ENCODE peak calls at places on chromosomes 2 and 18, in nine cellular contexts. One of them, this sample, is unnamed.

GRCh38 chr2:199465390-199465789 is 7.7 kb upstream of the SATB2 start:
- DNase-seq in BJ: no peak
- DNase-seq in fibroblast of the conjunctiva: no peak
- DNase-seq in left colon: no peak
- DNase-seq in stimulated activated CD4-positive, alpha-beta T cell treated with anti-CD3 and anti-CD28 coated beads, Interleukin-12 subunit alpha, Interleukin-12 subunit beta, amount 100 ng/mL, for 4 hours: no peak
- DNase-seq in NCI-H1105: no peak
- DNase-seq in activated CD8-positive, alpha-beta T cell treated with anti-CD3 and anti-CD28 coated beads for 36 hours: no peak
- DNase-seq in lower lobe of right lung: no peak
- DNase-seq in T-cell: no peak
- DNase-seq in this sample: no peak

GRCh38 chr2:20015482-20016083 is 3.1 kb upstream of the MATN3 start:
- DNase-seq in BJ: no peak
- DNase-seq in fibroblast of the conjunctiva: peak
- DNase-seq in left colon: no peak
- DNase-seq in stimulated activated CD4-positive, alpha-beta T cell treated with anti-CD3 and anti-CD28 coated beads, Interleukin-12 subunit alpha, Interleukin-12 subunit beta, amount 100 ng/mL, for 4 hours: no peak
- DNase-seq in NCI-H1105: peak
- DNase-seq in activated CD8-positive, alpha-beta T cell treated with anti-CD3 and anti-CD28 coated beads for 36 hours: no peak
- DNase-seq in lower lobe of right lung: no peak
- DNase-seq in T-cell: no peak
- DNase-seq in this sample: peak

GRCh38 chr2:126707941-126708340 is 52.0 kb downstream of the GYPC start:
- DNase-seq in BJ: no peak
- DNase-seq in fibroblast of the conjunctiva: no peak
- DNase-seq in left colon: no peak
- DNase-seq in stimulated activated CD4-positive, alpha-beta T cell treated with anti-CD3 and anti-CD28 coated beads, Interleukin-12 subunit alpha, Interleukin-12 subunit beta, amount 100 ng/mL, for 4 hours: no peak
- DNase-seq in NCI-H1105: no peak
- DNase-seq in activated CD8-positive, alpha-beta T cell treated with anti-CD3 and anti-CD28 coated beads for 36 hours: no peak
- DNase-seq in lower lobe of right lung: no peak
- DNase-seq in T-cell: no peak
- DNase-seq in this sample: no peak

GRCh38 chr18:61635901-61636528 is 256.8 kb downstream of the RNF152 start:
- DNase-seq in BJ: peak
- DNase-seq in fibroblast of the conjunctiva: peak
- DNase-seq in left colon: peak
- DNase-seq in stimulated activated CD4-positive, alpha-beta T cell treated with anti-CD3 and anti-CD28 coated beads, Interleukin-12 subunit alpha, Interleukin-12 subunit beta, amount 100 ng/mL, for 4 hours: peak
- DNase-seq in NCI-H1105: peak
- DNase-seq in activated CD8-positive, alpha-beta T cell treated with anti-CD3 and anti-CD28 coated beads for 36 hours: peak
- DNase-seq in lower lobe of right lung: peak
- DNase-seq in T-cell: no peak
- DNase-seq in this sample: peak

GRCh38 chr18:48263913-48264506 is 145.2 kb downstream of the ZBTB7C start:
- DNase-seq in BJ: no peak
- DNase-seq in fibroblast of the conjunctiva: no peak
- DNase-seq in left colon: no peak
- DNase-seq in stimulated activated CD4-positive, alpha-beta T cell treated with anti-CD3 and anti-CD28 coated beads, Interleukin-12 subunit alpha, Interleukin-12 subunit beta, amount 100 ng/mL, for 4 hours: no peak
- DNase-seq in NCI-H1105: no peak
- DNase-seq in activated CD8-positive, alpha-beta T cell treated with anti-CD3 and anti-CD28 coated beads for 36 hours: no peak
- DNase-seq in lower lobe of right lung: no peak
- DNase-seq in T-cell: no peak
- DNase-seq in this sample: no peak

GRCh38 chr2:128315829-128316776 is 2.6 kb downstream of the HS6ST1 start:
- DNase-seq in BJ: no peak
- DNase-seq in fibroblast of the conjunctiva: no peak
- DNase-seq in left colon: peak
- DNase-seq in stimulated activated CD4-positive, alpha-beta T cell treated with anti-CD3 and anti-CD28 coated beads, Interleukin-12 subunit alpha, Interleukin-12 subunit beta, amount 100 ng/mL, for 4 hours: no peak
- DNase-seq in NCI-H1105: no peak
- DNase-seq in activated CD8-positive, alpha-beta T cell treated with anti-CD3 and anti-CD28 coated beads for 36 hours: peak
- DNase-seq in lower lobe of right lung: peak
- DNase-seq in T-cell: peak
- DNase-seq in this sample: no peak

GRCh38 chr18:32278148-32278799 is 88.4 kb downstream of the MEP1B start:
- DNase-seq in BJ: no peak
- DNase-seq in fibroblast of the conjunctiva: no peak
- DNase-seq in left colon: peak
- DNase-seq in stimulated activated CD4-positive, alpha-beta T cell treated with anti-CD3 and anti-CD28 coated beads, Interleukin-12 subunit alpha, Interleukin-12 subunit beta, amount 100 ng/mL, for 4 hours: no peak
- DNase-seq in NCI-H1105: no peak
- DNase-seq in activated CD8-positive, alpha-beta T cell treated with anti-CD3 and anti-CD28 coated beads for 36 hours: no peak
- DNase-seq in lower lobe of right lung: no peak
- DNase-seq in T-cell: no peak
- DNase-seq in this sample: no peak

GRCh38 chr2:168738057-168738456 is 64.4 kb upstream of the NOSTRIN start:
- DNase-seq in BJ: no peak
- DNase-seq in fibroblast of the conjunctiva: peak
- DNase-seq in left colon: no peak
- DNase-seq in stimulated activated CD4-positive, alpha-beta T cell treated with anti-CD3 and anti-CD28 coated beads, Interleukin-12 subunit alpha, Interleukin-12 subunit beta, amount 100 ng/mL, for 4 hours: no peak
- DNase-seq in NCI-H1105: no peak
- DNase-seq in activated CD8-positive, alpha-beta T cell treated with anti-CD3 and anti-CD28 coated beads for 36 hours: no peak
- DNase-seq in lower lobe of right lung: no peak
- DNase-seq in T-cell: no peak
- DNase-seq in this sample: no peak

GRCh38 chr2:28750316-28751101 is 1.1 kb upstream of the PPP1CB start:
- DNase-seq in BJ: no peak
- DNase-seq in fibroblast of the conjunctiva: peak
- DNase-seq in left colon: no peak
- DNase-seq in stimulated activated CD4-positive, alpha-beta T cell treated with anti-CD3 and anti-CD28 coated beads, Interleukin-12 subunit alpha, Interleukin-12 subunit beta, amount 100 ng/mL, for 4 hours: peak
- DNase-seq in NCI-H1105: no peak
- DNase-seq in activated CD8-positive, alpha-beta T cell treated with anti-CD3 and anti-CD28 coated beads for 36 hours: peak
- DNase-seq in lower lobe of right lung: no peak
- DNase-seq in T-cell: no peak
- DNase-seq in this sample: no peak

GRCh38 chr2:27428978-27429541 is 629 bp downstream of the NRBP1 start:
- DNase-seq in BJ: no peak
- DNase-seq in fibroblast of the conjunctiva: peak
- DNase-seq in left colon: peak
- DNase-seq in stimulated activated CD4-positive, alpha-beta T cell treated with anti-CD3 and anti-CD28 coated beads, Interleukin-12 subunit alpha, Interleukin-12 subunit beta, amount 100 ng/mL, for 4 hours: peak
- DNase-seq in NCI-H1105: peak
- DNase-seq in activated CD8-positive, alpha-beta T cell treated with anti-CD3 and anti-CD28 coated beads for 36 hours: peak
- DNase-seq in lower lobe of right lung: peak
- DNase-seq in T-cell: peak
- DNase-seq in this sample: no peak

GRCh38 chr2:171325886-171326585 is 107.8 kb downstream of the METTL8 start:
- DNase-seq in BJ: no peak
- DNase-seq in fibroblast of the conjunctiva: no peak
- DNase-seq in left colon: no peak
- DNase-seq in stimulated activated CD4-positive, alpha-beta T cell treated with anti-CD3 and anti-CD28 coated beads, Interleukin-12 subunit alpha, Interleukin-12 subunit beta, amount 100 ng/mL, for 4 hours: no peak
- DNase-seq in NCI-H1105: no peak
- DNase-seq in activated CD8-positive, alpha-beta T cell treated with anti-CD3 and anti-CD28 coated beads for 36 hours: no peak
- DNase-seq in lower lobe of right lung: no peak
- DNase-seq in T-cell: no peak
- DNase-seq in this sample: no peak

GRCh38 chr2:69774984-69775982 is 33.3 kb downstream of the ANXA4 start:
- DNase-seq in BJ: no peak
- DNase-seq in fibroblast of the conjunctiva: no peak
- DNase-seq in left colon: no peak
- DNase-seq in stimulated activated CD4-positive, alpha-beta T cell treated with anti-CD3 and anti-CD28 coated beads, Interleukin-12 subunit alpha, Interleukin-12 subunit beta, amount 100 ng/mL, for 4 hours: no peak
- DNase-seq in NCI-H1105: no peak
- DNase-seq in activated CD8-positive, alpha-beta T cell treated with anti-CD3 and anti-CD28 coated beads for 36 hours: peak
- DNase-seq in lower lobe of right lung: no peak
- DNase-seq in T-cell: peak
- DNase-seq in this sample: no peak

GRCh38 chr2:10931710-10932255 is 20.0 kb downstream of the KCNF1 start:
- DNase-seq in BJ: no peak
- DNase-seq in fibroblast of the conjunctiva: peak
- DNase-seq in left colon: no peak
- DNase-seq in stimulated activated CD4-positive, alpha-beta T cell treated with anti-CD3 and anti-CD28 coated beads, Interleukin-12 subunit alpha, Interleukin-12 subunit beta, amount 100 ng/mL, for 4 hours: no peak
- DNase-seq in NCI-H1105: no peak
- DNase-seq in activated CD8-positive, alpha-beta T cell treated with anti-CD3 and anti-CD28 coated beads for 36 hours: no peak
- DNase-seq in lower lobe of right lung: no peak
- DNase-seq in T-cell: no peak
- DNase-seq in this sample: no peak

GRCh38 chr18:49521251-49521650 is 34.2 kb upstream of the C18orf32 start:
- DNase-seq in BJ: no peak
- DNase-seq in fibroblast of the conjunctiva: no peak
- DNase-seq in left colon: no peak
- DNase-seq in stimulated activated CD4-positive, alpha-beta T cell treated with anti-CD3 and anti-CD28 coated beads, Interleukin-12 subunit alpha, Interleukin-12 subunit beta, amount 100 ng/mL, for 4 hours: no peak
- DNase-seq in NCI-H1105: peak
- DNase-seq in activated CD8-positive, alpha-beta T cell treated with anti-CD3 and anti-CD28 coated beads for 36 hours: no peak
- DNase-seq in lower lobe of right lung: no peak
- DNase-seq in T-cell: no peak
- DNase-seq in this sample: peak

GRCh38 chr2:55840460-55840859 is 83.1 kb downstream of the EFEMP1 start:
- DNase-seq in BJ: no peak
- DNase-seq in fibroblast of the conjunctiva: no peak
- DNase-seq in left colon: no peak
- DNase-seq in stimulated activated CD4-positive, alpha-beta T cell treated with anti-CD3 and anti-CD28 coated beads, Interleukin-12 subunit alpha, Interleukin-12 subunit beta, amount 100 ng/mL, for 4 hours: no peak
- DNase-seq in NCI-H1105: no peak
- DNase-seq in activated CD8-positive, alpha-beta T cell treated with anti-CD3 and anti-CD28 coated beads for 36 hours: no peak
- DNase-seq in lower lobe of right lung: no peak
- DNase-seq in T-cell: no peak
- DNase-seq in this sample: no peak

GRCh38 chr2:96831679-96832078 is 12.1 kb downstream of the ANKRD23 start:
- DNase-seq in BJ: no peak
- DNase-seq in fibroblast of the conjunctiva: no peak
- DNase-seq in left colon: no peak
- DNase-seq in stimulated activated CD4-positive, alpha-beta T cell treated with anti-CD3 and anti-CD28 coated beads, Interleukin-12 subunit alpha, Interleukin-12 subunit beta, amount 100 ng/mL, for 4 hours: no peak
- DNase-seq in NCI-H1105: no peak
- DNase-seq in activated CD8-positive, alpha-beta T cell treated with anti-CD3 and anti-CD28 coated beads for 36 hours: no peak
- DNase-seq in lower lobe of right lung: no peak
- DNase-seq in T-cell: no peak
- DNase-seq in this sample: no peak

GRCh38 chr18:30057398-30057797 is 985.1 kb downstream of the DSC3 start:
- DNase-seq in BJ: no peak
- DNase-seq in fibroblast of the conjunctiva: no peak
- DNase-seq in left colon: no peak
- DNase-seq in stimulated activated CD4-positive, alpha-beta T cell treated with anti-CD3 and anti-CD28 coated beads, Interleukin-12 subunit alpha, Interleukin-12 subunit beta, amount 100 ng/mL, for 4 hours: no peak
- DNase-seq in NCI-H1105: no peak
- DNase-seq in activated CD8-positive, alpha-beta T cell treated with anti-CD3 and anti-CD28 coated beads for 36 hours: no peak
- DNase-seq in lower lobe of right lung: no peak
- DNase-seq in T-cell: no peak
- DNase-seq in this sample: no peak

GRCh38 chr2:26786207-26787023 is 559 bp downstream of the CENPA start:
- DNase-seq in BJ: no peak
- DNase-seq in fibroblast of the conjunctiva: no peak
- DNase-seq in left colon: peak
- DNase-seq in stimulated activated CD4-positive, alpha-beta T cell treated with anti-CD3 and anti-CD28 coated beads, Interleukin-12 subunit alpha, Interleukin-12 subunit beta, amount 100 ng/mL, for 4 hours: no peak
- DNase-seq in NCI-H1105: no peak
- DNase-seq in activated CD8-positive, alpha-beta T cell treated with anti-CD3 and anti-CD28 coated beads for 36 hours: peak
- DNase-seq in lower lobe of right lung: peak
- DNase-seq in T-cell: no peak
- DNase-seq in this sample: no peak

GRCh38 chr18:23269931-23270330 is 134.6 kb downstream of the CABLES1 start:
- DNase-seq in BJ: no peak
- DNase-seq in fibroblast of the conjunctiva: no peak
- DNase-seq in left colon: no peak
- DNase-seq in stimulated activated CD4-positive, alpha-beta T cell treated with anti-CD3 and anti-CD28 coated beads, Interleukin-12 subunit alpha, Interleukin-12 subunit beta, amount 100 ng/mL, for 4 hours: no peak
- DNase-seq in NCI-H1105: no peak
- DNase-seq in activated CD8-positive, alpha-beta T cell treated with anti-CD3 and anti-CD28 coated beads for 36 hours: no peak
- DNase-seq in lower lobe of right lung: no peak
- DNase-seq in T-cell: no peak
- DNase-seq in this sample: no peak

GRCh38 chr2:40168032-40168431 is 283.9 kb downstream of the SLC8A1 start:
- DNase-seq in BJ: no peak
- DNase-seq in fibroblast of the conjunctiva: no peak
- DNase-seq in left colon: peak
- DNase-seq in stimulated activated CD4-positive, alpha-beta T cell treated with anti-CD3 and anti-CD28 coated beads, Interleukin-12 subunit alpha, Interleukin-12 subunit beta, amount 100 ng/mL, for 4 hours: no peak
- DNase-seq in NCI-H1105: no peak
- DNase-seq in activated CD8-positive, alpha-beta T cell treated with anti-CD3 and anti-CD28 coated beads for 36 hours: no peak
- DNase-seq in lower lobe of right lung: no peak
- DNase-seq in T-cell: no peak
- DNase-seq in this sample: no peak

GRCh38 chr2:41930807-41931566 is 116.8 kb upstream of the PKDCC start:
- DNase-seq in BJ: peak
- DNase-seq in fibroblast of the conjunctiva: peak
- DNase-seq in left colon: no peak
- DNase-seq in stimulated activated CD4-positive, alpha-beta T cell treated with anti-CD3 and anti-CD28 coated beads, Interleukin-12 subunit alpha, Interleukin-12 subunit beta, amount 100 ng/mL, for 4 hours: no peak
- DNase-seq in NCI-H1105: no peak
- DNase-seq in activated CD8-positive, alpha-beta T cell treated with anti-CD3 and anti-CD28 coated beads for 36 hours: no peak
- DNase-seq in lower lobe of right lung: no peak
- DNase-seq in T-cell: no peak
- DNase-seq in this sample: no peak

GRCh38 chr2:54103454-54104314 is 11.7 kb upstream of the ACYP2 start:
- DNase-seq in BJ: no peak
- DNase-seq in fibroblast of the conjunctiva: peak
- DNase-seq in left colon: peak
- DNase-seq in stimulated activated CD4-positive, alpha-beta T cell treated with anti-CD3 and anti-CD28 coated beads, Interleukin-12 subunit alpha, Interleukin-12 subunit beta, amount 100 ng/mL, for 4 hours: no peak
- DNase-seq in NCI-H1105: no peak
- DNase-seq in activated CD8-positive, alpha-beta T cell treated with anti-CD3 and anti-CD28 coated beads for 36 hours: peak
- DNase-seq in lower lobe of right lung: no peak
- DNase-seq in T-cell: no peak
- DNase-seq in this sample: no peak

GRCh38 chr18:61528961-61529360 is 195.7 kb downstream of the CDH20 start:
- DNase-seq in BJ: no peak
- DNase-seq in fibroblast of the conjunctiva: no peak
- DNase-seq in left colon: no peak
- DNase-seq in stimulated activated CD4-positive, alpha-beta T cell treated with anti-CD3 and anti-CD28 coated beads, Interleukin-12 subunit alpha, Interleukin-12 subunit beta, amount 100 ng/mL, for 4 hours: no peak
- DNase-seq in NCI-H1105: no peak
- DNase-seq in activated CD8-positive, alpha-beta T cell treated with anti-CD3 and anti-CD28 coated beads for 36 hours: no peak
- DNase-seq in lower lobe of right lung: no peak
- DNase-seq in T-cell: no peak
- DNase-seq in this sample: no peak

GRCh38 chr2:157261199-157261782 is 3.8 kb downstream of the GALNT5 start:
- DNase-seq in BJ: no peak
- DNase-seq in fibroblast of the conjunctiva: peak
- DNase-seq in left colon: peak
- DNase-seq in stimulated activated CD4-positive, alpha-beta T cell treated with anti-CD3 and anti-CD28 coated beads, Interleukin-12 subunit alpha, Interleukin-12 subunit beta, amount 100 ng/mL, for 4 hours: peak
- DNase-seq in NCI-H1105: no peak
- DNase-seq in activated CD8-positive, alpha-beta T cell treated with anti-CD3 and anti-CD28 coated beads for 36 hours: peak
- DNase-seq in lower lobe of right lung: no peak
- DNase-seq in T-cell: no peak
- DNase-seq in this sample: no peak

GRCh38 chr2:157468931-157469708 is 25.2 kb upstream of the CYTIP start:
- DNase-seq in BJ: peak
- DNase-seq in fibroblast of the conjunctiva: peak
- DNase-seq in left colon: no peak
- DNase-seq in stimulated activated CD4-positive, alpha-beta T cell treated with anti-CD3 and anti-CD28 coated beads, Interleukin-12 subunit alpha, Interleukin-12 subunit beta, amount 100 ng/mL, for 4 hours: no peak
- DNase-seq in NCI-H1105: no peak
- DNase-seq in activated CD8-positive, alpha-beta T cell treated with anti-CD3 and anti-CD28 coated beads for 36 hours: no peak
- DNase-seq in lower lobe of right lung: no peak
- DNase-seq in T-cell: no peak
- DNase-seq in this sample: no peak

GRCh38 chr2:138090330-138090729 is 126.1 kb downstream of the HNMT start:
- DNase-seq in BJ: no peak
- DNase-seq in fibroblast of the conjunctiva: peak
- DNase-seq in left colon: no peak
- DNase-seq in stimulated activated CD4-positive, alpha-beta T cell treated with anti-CD3 and anti-CD28 coated beads, Interleukin-12 subunit alpha, Interleukin-12 subunit beta, amount 100 ng/mL, for 4 hours: no peak
- DNase-seq in NCI-H1105: no peak
- DNase-seq in activated CD8-positive, alpha-beta T cell treated with anti-CD3 and anti-CD28 coated beads for 36 hours: no peak
- DNase-seq in lower lobe of right lung: no peak
- DNase-seq in T-cell: no peak
- DNase-seq in this sample: peak

GRCh38 chr2:75627902-75628504 is 18.6 kb upstream of the MRPL19 start:
- DNase-seq in BJ: no peak
- DNase-seq in fibroblast of the conjunctiva: peak
- DNase-seq in left colon: peak
- DNase-seq in stimulated activated CD4-positive, alpha-beta T cell treated with anti-CD3 and anti-CD28 coated beads, Interleukin-12 subunit alpha, Interleukin-12 subunit beta, amount 100 ng/mL, for 4 hours: peak
- DNase-seq in NCI-H1105: peak
- DNase-seq in activated CD8-positive, alpha-beta T cell treated with anti-CD3 and anti-CD28 coated beads for 36 hours: peak
- DNase-seq in lower lobe of right lung: peak
- DNase-seq in T-cell: peak
- DNase-seq in this sample: peak

GRCh38 chr2:152453129-152453642 is 118.2 kb downstream of the FMNL2 start:
- DNase-seq in BJ: no peak
- DNase-seq in fibroblast of the conjunctiva: no peak
- DNase-seq in left colon: no peak
- DNase-seq in stimulated activated CD4-positive, alpha-beta T cell treated with anti-CD3 and anti-CD28 coated beads, Interleukin-12 subunit alpha, Interleukin-12 subunit beta, amount 100 ng/mL, for 4 hours: no peak
- DNase-seq in NCI-H1105: no peak
- DNase-seq in activated CD8-positive, alpha-beta T cell treated with anti-CD3 and anti-CD28 coated beads for 36 hours: no peak
- DNase-seq in lower lobe of right lung: no peak
- DNase-seq in T-cell: no peak
- DNase-seq in this sample: no peak

GRCh38 chr2:54271236-54271635 is 15.2 kb upstream of the TSPYL6 start:
- DNase-seq in BJ: no peak
- DNase-seq in fibroblast of the conjunctiva: no peak
- DNase-seq in left colon: no peak
- DNase-seq in stimulated activated CD4-positive, alpha-beta T cell treated with anti-CD3 and anti-CD28 coated beads, Interleukin-12 subunit alpha, Interleukin-12 subunit beta, amount 100 ng/mL, for 4 hours: no peak
- DNase-seq in NCI-H1105: no peak
- DNase-seq in activated CD8-positive, alpha-beta T cell treated with anti-CD3 and anti-CD28 coated beads for 36 hours: no peak
- DNase-seq in lower lobe of right lung: no peak
- DNase-seq in T-cell: no peak
- DNase-seq in this sample: no peak

GRCh38 chr18:78561757-78562445 is 417.7 kb upstream of the SALL3 start:
- DNase-seq in BJ: no peak
- DNase-seq in fibroblast of the conjunctiva: no peak
- DNase-seq in left colon: no peak
- DNase-seq in stimulated activated CD4-positive, alpha-beta T cell treated with anti-CD3 and anti-CD28 coated beads, Interleukin-12 subunit alpha, Interleukin-12 subunit beta, amount 100 ng/mL, for 4 hours: no peak
- DNase-seq in NCI-H1105: no peak
- DNase-seq in activated CD8-positive, alpha-beta T cell treated with anti-CD3 and anti-CD28 coated beads for 36 hours: no peak
- DNase-seq in lower lobe of right lung: no peak
- DNase-seq in T-cell: no peak
- DNase-seq in this sample: no peak

GRCh38 chr2:74261204-74261864 is 62.9 kb downstream of the MTHFD2 start:
- DNase-seq in BJ: no peak
- DNase-seq in fibroblast of the conjunctiva: no peak
- DNase-seq in left colon: peak
- DNase-seq in stimulated activated CD4-positive, alpha-beta T cell treated with anti-CD3 and anti-CD28 coated beads, Interleukin-12 subunit alpha, Interleukin-12 subunit beta, amount 100 ng/mL, for 4 hours: no peak
- DNase-seq in NCI-H1105: peak
- DNase-seq in activated CD8-positive, alpha-beta T cell treated with anti-CD3 and anti-CD28 coated beads for 36 hours: no peak
- DNase-seq in lower lobe of right lung: no peak
- DNase-seq in T-cell: no peak
- DNase-seq in this sample: no peak